ENCODE peak calls at places on chromosomes 16 and 17, in four cellular contexts. Y is uterus, M is tibial nerve, S is testis. X is an unnamed sample.

GRCh38 chr16:80986557-80986956 is 20.1 kb downstream of the CMC2 start:
- DNase-seq in Y (no peak), S (no peak), M (no peak), X (no peak)

GRCh38 chr17:73066148-73066884 is 26.2 kb downstream of the SLC39A11 start:
- DNase-seq in Y (no peak), S (no peak), M (no peak), X (no peak)

GRCh38 chr17:73340093-73340596 is 28.3 kb upstream of the CDC42EP4 start:
- DNase-seq in S (no peak), Y (peak; percentile 86), M (no peak), X (no peak)

GRCh38 chr16:76277099-76278030 is at the start of gene CNTNAP4:
- DNase-seq in Y (no peak), M (peak; percentile 22), S (peak; percentile 22), X (peak; percentile 29)

GRCh38 chr16:17828012-17828411 is 357.3 kb upstream of the XYLT1 start:
- DNase-seq in Y (no peak), M (no peak), S (no peak), X (no peak)

GRCh38 chr16:13733561-13733960 is 186.4 kb upstream of the ERCC4 start:
- DNase-seq in Y (no peak), M (no peak), S (no peak), X (no peak)

GRCh38 chr17:82397449-82398335 is 20.5 kb upstream of the HEXD start:
- DNase-seq in Y (no peak), M (no peak), S (no peak), X (no peak)

GRCh38 chr17:74052993-74053744 is 150.3 kb upstream of the RPL38 start:
- DNase-seq in Y (no peak), S (no peak), M (no peak), X (no peak)

GRCh38 chr16:11142261-11142630 is 113.8 kb downstream of the SOCS1 start:
- DNase-seq in S (no peak), Y (no peak), M (no peak), X (peak; percentile 66)

GRCh38 chr16:55655709-55656694 is at the start of gene SLC6A2:
- DNase-seq in Y (no peak), S (peak; percentile 42), M (no peak), X (no peak)

GRCh38 chr17:60089097-60089844 is 10.6 kb upstream of the HEATR6 start:
- DNase-seq in Y (no peak), M (no peak), S (no peak), X (no peak)

GRCh38 chr17:69375229-69375628 is 39.3 kb upstream of the MAP2K6 start:
- DNase-seq in S (no peak), Y (no peak), M (no peak), X (no peak)

GRCh38 chr16:76639685-76640289 is 362.6 kb downstream of the CNTNAP4 start:
- DNase-seq in M (no peak), S (no peak), Y (no peak), X (no peak)

GRCh38 chr17:46108550-46109110 is 84.6 kb downstream of the KANSL1 start:
- DNase-seq in Y (no peak), M (no peak), S (no peak), X (no peak)

GRCh38 chr17:7855643-7856080 is 796 bp downstream of the TMEM88 start:
- DNase-seq in M (peak; percentile 25), Y (peak; percentile 55), S (no peak), X (peak; percentile 60)
- TF ChIP-seq POLR2A in M (no peak), Y (no peak), S (no peak), X (no peak)

GRCh38 chr17:77427471-77427991 is 286.8 kb downstream of the SEC14L1 start:
- DNase-seq in M (no peak), S (peak; percentile 60), Y (peak; percentile 90), X (no peak)

GRCh38 chr17:77429735-77429984 is 288.9 kb downstream of the SEC14L1 start:
- DNase-seq in M (no peak), S (no peak), Y (no peak), X (no peak)

GRCh38 chr17:77428020-77428781 is 287.4 kb downstream of the SEC14L1 start:
- DNase-seq in Y (no peak), S (no peak), M (no peak), X (peak; percentile 63)

GRCh38 chr17:77429985-77430752 is 289.4 kb downstream of the SEC14L1 start:
- DNase-seq in M (peak; percentile 90), Y (peak; percentile 98), S (peak; percentile 90), X (peak; percentile 95)

DNA sequence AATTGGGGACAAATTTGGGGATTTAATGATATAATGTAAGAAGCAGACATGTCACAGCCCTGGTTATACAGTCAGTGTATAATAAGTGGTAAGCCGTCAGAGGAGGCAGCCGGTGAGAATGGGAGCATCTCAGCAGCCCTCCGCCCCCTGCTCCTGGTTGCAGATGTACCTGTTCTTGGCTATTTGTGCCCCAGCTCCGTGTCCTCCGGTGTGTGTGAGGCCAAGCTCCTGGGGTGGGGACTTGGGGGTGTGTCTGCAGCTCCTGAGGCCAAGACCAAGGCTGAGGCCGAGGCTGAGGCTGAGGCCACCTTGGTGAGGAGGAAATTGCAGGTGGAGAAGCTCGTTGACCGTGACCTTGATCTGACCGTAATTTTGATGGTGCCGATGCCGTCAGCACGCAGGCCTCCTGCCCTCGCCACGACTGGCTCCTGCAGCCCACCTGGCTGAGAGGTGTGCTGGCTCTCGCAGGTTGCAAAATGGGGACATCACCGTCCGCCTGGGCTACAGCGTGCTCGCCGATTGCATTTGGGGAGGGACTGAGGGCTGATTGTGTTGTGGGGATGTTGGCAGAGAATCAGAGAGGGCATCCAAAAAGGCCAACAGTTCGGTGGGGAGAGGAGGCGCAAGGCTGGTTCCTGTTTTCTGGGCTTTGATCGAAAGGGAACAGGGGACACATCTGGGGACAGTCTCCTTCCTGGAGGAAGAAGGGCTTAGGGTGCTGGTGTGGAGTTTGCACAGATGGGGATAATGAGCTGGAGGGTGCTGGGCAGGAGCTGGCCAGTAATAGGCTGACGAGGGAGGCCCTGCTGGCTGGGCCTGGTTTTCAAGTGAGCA is 288.3 kb downstream of the SEC14L1 start:
- DNase-seq in S (no peak), M (no peak), Y (no peak), X (no peak)
- H3K4me1 ChIP-seq in S (peaks cover 82% of the 10 kb centered on the region), M (peaks cover 96% of the 10 kb centered on the region), Y (peaks cover 70% of the 10 kb centered on the region), X (peaks cover 84% of the 10 kb centered on the region)

DNA sequence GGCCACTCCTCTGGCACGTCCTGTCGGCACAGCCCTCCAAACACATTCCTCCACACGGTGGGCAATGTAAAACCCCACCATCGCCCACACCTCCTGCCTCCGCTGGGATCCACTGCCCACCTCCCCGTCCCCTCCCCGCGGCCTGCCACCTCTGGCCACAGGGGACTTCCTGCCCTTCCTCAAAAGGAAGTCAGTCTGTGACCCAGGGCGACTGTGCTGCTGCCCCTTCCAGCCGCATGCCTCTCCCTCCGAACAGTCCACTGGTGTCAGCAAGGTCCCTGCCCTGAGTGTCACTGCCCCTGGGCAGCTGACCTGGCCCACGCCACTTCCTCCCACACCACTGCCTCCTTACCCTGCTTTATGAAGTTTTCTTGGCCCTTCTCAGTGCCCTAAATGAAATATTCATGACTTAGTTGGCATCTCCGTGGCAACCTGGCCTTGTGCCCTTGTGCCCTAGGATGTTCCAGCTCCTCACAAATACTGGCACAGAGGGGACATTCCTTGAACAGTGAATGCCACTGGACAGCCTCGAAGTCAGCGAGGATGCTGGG is 2.0 kb downstream of the PLD6 start:
- DNase-seq in S (no peak), Y (no peak), M (no peak), X (no peak)
- H3K4me3 ChIP-seq in S (no peak overlapping the region), Y (no peak overlapping the region), M (no peak overlapping the region), X (no peak overlapping the region)

GRCh38 chr16:8872071-8872470 is 3.3 kb upstream of the CARHSP1 start:
- DNase-seq in Y (no peak), S (no peak), M (no peak), X (no peak)

GRCh38 chr16:8866884-8867482 is 1.8 kb downstream of the CARHSP1 start:
- DNase-seq in S (no peak), M (no peak), Y (peak; percentile 35), X (no peak)

GRCh38 chr16:8868272-8869211 is at the start of gene CARHSP1:
- DNase-seq in M (peak; percentile 73), Y (peak; percentile 82), S (peak; percentile 91), X (peak; percentile 92)

GRCh38 chr16:8867483-8868271 is 1.1 kb downstream of the CARHSP1 start:
- DNase-seq in S (peak; percentile 58), Y (peak; percentile 62), M (peak; percentile 56), X (peak; percentile 51)

GRCh38 chr16:8869212-8869987 is 594 bp upstream of the CARHSP1 start:
- DNase-seq in M (no peak), S (no peak), Y (no peak), X (no peak)
- TF ChIP-seq POLR2A in M (no peak), S (no peak), Y (no peak), X (no peak)

DNA sequence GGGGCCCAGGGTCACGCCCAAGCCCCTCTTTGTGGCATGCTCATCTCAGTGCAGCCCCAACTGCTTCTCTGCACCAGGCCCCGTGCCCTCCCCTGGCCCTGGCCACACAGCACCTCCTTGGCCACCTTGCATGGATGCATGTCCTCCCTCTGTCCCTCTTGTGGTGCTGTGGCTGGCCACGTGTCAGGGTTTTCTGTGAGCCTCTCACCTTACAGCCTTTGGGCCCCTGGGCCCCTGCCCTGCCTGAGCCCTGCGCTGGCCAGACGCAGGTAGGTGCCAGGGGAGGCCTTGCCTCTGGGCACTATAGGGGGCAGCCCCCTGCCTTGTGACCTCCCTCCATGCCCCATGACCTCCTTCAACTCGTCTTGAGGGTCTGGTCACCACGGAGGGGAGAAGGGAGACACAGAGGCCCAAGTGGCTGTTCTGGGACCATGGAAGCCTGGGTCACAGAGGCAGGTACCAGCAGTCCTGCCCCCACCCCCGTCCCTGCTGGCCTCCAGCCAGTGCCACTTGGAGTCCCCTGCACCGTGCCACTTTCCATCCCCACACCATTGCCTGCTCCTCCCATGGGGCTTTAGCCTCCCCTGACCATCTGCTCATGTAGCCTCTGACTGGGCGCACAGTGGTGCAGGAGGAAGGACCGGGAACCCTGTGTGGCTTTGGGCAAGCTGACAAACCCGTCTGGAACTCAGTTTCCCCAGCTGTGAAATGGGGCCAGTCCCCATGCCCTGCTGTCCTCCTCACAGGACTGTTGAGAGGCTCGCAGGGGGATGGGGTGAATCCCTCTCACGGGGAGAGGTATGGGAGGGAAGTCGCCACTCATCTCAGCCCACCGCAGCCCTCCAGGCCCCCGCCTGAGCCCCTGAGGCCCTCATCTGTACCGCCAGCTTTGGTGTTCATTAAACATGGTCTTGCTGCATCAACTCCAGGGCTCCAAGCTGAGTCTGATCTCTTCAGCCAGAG is 11.5 kb upstream of the ATP6V0C start:
- DNase-seq in Y (no peak), S (no peak), M (no peak), X (no peak)
- H3K4me1 ChIP-seq in Y (peaks cover 14% of the 10 kb centered on the region), S (peaks cover 26% of the 10 kb centered on the region), M (peaks cover 12% of the 10 kb centered on the region), X (peaks cover 35% of the 10 kb centered on the region)

GRCh38 chr16:12543700-12544476 is 259.8 kb downstream of the CPPED1 start:
- DNase-seq in S (no peak), Y (no peak), M (no peak), X (no peak)
- H3K4me3 ChIP-seq in S (no peak overlapping the region), Y (no peak overlapping the region), M (no peak overlapping the region), X (no peak overlapping the region)

X was measured in heart left ventricle.